ENCODE peak calls at places on chromosomes 1 and 21, in nine cellular contexts. G, L, F, H, T, Y, N, U and Z are unnamed samples.
A peak's percentile ranks its signal among the peaks of the same experiment; 100 is the strongest.

GRCh38 chr1:151314137-151314875 is 12.9 kb downstream of the PI4KB start:
- DNase-seq in F (peak; percentile 85), Y (no peak), L (no peak), N (no peak), G (peak; percentile 85), T (peak; percentile 78), U (no peak), H (no peak), Z (peak; percentile 89)

GRCh38 chr1:182389619-182390047 is 2.0 kb downstream of the GLUL start:
- DNase-seq in F (no peak), L (peak; percentile 37), T (peak; percentile 16), Y (peak; percentile 64), H (no peak), N (no peak), U (no peak), G (no peak), Z (peak; percentile 32)

GRCh38 chr1:51421961-51422360 is 91.6 kb upstream of the TTC39A start:
- DNase-seq in L (peak; percentile 73), Y (no peak), U (peak; percentile 58), N (peak; percentile 85), T (peak; percentile 82), H (peak; percentile 79), F (no peak), G (peak; percentile 58), Z (no peak)

GRCh38 chr21:33401617-33401967 is 1.6 kb upstream of the IFNGR2 start:
- DNase-seq in Y (no peak), U (no peak), G (no peak), F (no peak), T (peak; percentile 21), N (no peak), L (no peak), H (no peak), Z (no peak)

GRCh38 chr1:112713466-112714312 is 1.4 kb downstream of the PPM1J start:
- DNase-seq in U (no peak), L (peak; percentile 28), H (no peak), N (peak; percentile 66), G (no peak), Y (no peak), F (peak; percentile 76), T (no peak), Z (no peak)

GRCh38 chr1:13836136-13836535 is 136.1 kb downstream of the PRDM2 start:
- DNase-seq in H (no peak), Y (no peak), T (no peak), U (no peak), L (no peak), G (no peak), F (no peak), N (no peak), Z (no peak)

GRCh38 chr1:59083946-59084865 is 212.7 kb upstream of the FGGY start:
- DNase-seq in T (no peak), U (no peak), F (no peak), L (peak; percentile 37), Y (no peak), H (peak; percentile 32), N (no peak), G (peak; percentile 51), Z (no peak)

GRCh38 chr21:36061445-36061844 is 1.1 kb upstream of the SETD4 start:
- DNase-seq in F (no peak), U (no peak), H (no peak), G (no peak), Y (no peak), L (no peak), N (no peak), T (no peak), Z (no peak)

GRCh38 chr1:109392788-109393580 is 4.7 kb downstream of the SORT1 start:
- DNase-seq in Y (peak; percentile 81), U (no peak), G (peak; percentile 52), F (peak; percentile 86), H (no peak), L (no peak), N (no peak), T (peak; percentile 87), Z (peak; percentile 66)

GRCh38 chr1:101025283-101025679 is 303 bp downstream of the DPH5 start:
- DNase-seq in L (no peak), T (no peak), N (peak; percentile 69), U (no peak), Y (no peak), F (no peak), G (no peak), H (no peak), Z (no peak)

GRCh38 chr1:10679521-10680220 is 116.8 kb downstream of the CASZ1 start:
- DNase-seq in N (no peak), L (peak; percentile 92), Y (no peak), U (peak; percentile 50), H (peak; percentile 91), T (peak; percentile 76), F (no peak), G (peak; percentile 76), Z (no peak)

GRCh38 chr1:167522246-167522645 is 3.9 kb upstream of the CD247 start:
- DNase-seq in G (peak; percentile 54), T (peak; percentile 37), N (no peak), F (no peak), H (no peak), U (no peak), L (no peak), Y (no peak), Z (no peak)

GRCh38 chr1:54927475-54928240 is 40.7 kb upstream of the DHCR24 start:
- DNase-seq in U (peak; percentile 64), T (peak; percentile 59), H (peak; percentile 82), F (no peak), L (no peak), Y (no peak), G (peak; percentile 29), N (no peak), Z (no peak)

GRCh38 chr1:19400875-19401854 is 84.2 kb downstream of the CAPZB start:
- DNase-seq in F (no peak), G (no peak), U (peak; percentile 35), N (no peak), L (peak; percentile 73), H (no peak), T (no peak), Y (no peak), Z (no peak)

GRCh38 chr1:219086956-219087469 is 86.7 kb upstream of the LYPLAL1 start:
- DNase-seq in H (no peak), F (no peak), N (no peak), G (no peak), L (no peak), Y (no peak), U (no peak), T (no peak), Z (no peak)

GRCh38 chr21:43740497-43741156 is 21.7 kb downstream of the PDXK start:
- DNase-seq in U (no peak), Y (peak; percentile 78), T (peak; percentile 89), H (peak; percentile 42), G (peak; percentile 54), N (no peak), L (peak; percentile 73), F (no peak), Z (peak; percentile 73)

GRCh38 chr1:228011721-228012311 is 5.0 kb downstream of the WNT3A start:
- DNase-seq in G (no peak), L (no peak), H (no peak), F (peak; percentile 60), T (no peak), U (no peak), Y (peak; percentile 55), N (no peak), Z (no peak)

GRCh38 chr1:51535006-51535592 is 16.0 kb upstream of the EPS15 start:
- DNase-seq in H (peak; percentile 80), G (peak; percentile 48), F (no peak), U (no peak), Y (no peak), L (peak; percentile 48), N (peak; percentile 77), T (peak; percentile 66), Z (peak; percentile 32)

GRCh38 chr1:226632169-226632884 is 83.8 kb downstream of the STUM start:
- DNase-seq in H (no peak), F (peak; percentile 68), N (peak; percentile 72), U (no peak), Y (peak; percentile 40), L (no peak), G (no peak), T (no peak), Z (no peak)

GRCh38 chr1:243786546-243786945 is 63.5 kb downstream of the AKT3 start:
- DNase-seq in N (no peak), L (no peak), H (no peak), Y (no peak), G (no peak), F (no peak), U (no peak), T (peak; percentile 3), Z (no peak)

DNA sequence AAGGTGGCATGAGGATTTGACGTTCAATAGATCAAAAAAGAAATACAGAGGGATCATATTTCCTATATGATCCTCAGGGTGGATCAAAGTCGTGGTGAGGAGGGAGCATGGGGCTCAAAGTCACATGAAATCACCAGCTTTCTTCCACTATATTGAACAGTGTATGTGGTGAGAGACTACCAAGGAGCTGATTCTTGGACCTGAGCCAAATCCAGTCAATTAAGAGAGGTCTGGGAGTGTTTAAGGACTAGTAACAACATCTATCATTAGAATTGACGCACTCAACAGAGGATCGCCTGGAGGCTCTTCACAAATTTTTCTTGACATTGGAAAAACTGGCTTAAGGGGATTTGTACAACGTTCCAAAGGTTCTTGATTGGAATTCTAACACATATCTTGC is 267.7 kb upstream of the PROX1 start:
- DNase-seq in H (no peak), L (no peak), G (no peak), U (no peak), N (no peak), F (no peak), T (no peak), Y (no peak), Z (no peak)
- H3K27ac ChIP-seq in H (no peak overlapping the region), L (no peak overlapping the region), G (no peak overlapping the region), U (no peak overlapping the region), N (no peak overlapping the region), F (no peak overlapping the region), T (no peak overlapping the region), Y (no peak overlapping the region), Z (no peak overlapping the region)

GRCh38 chr1:92987462-92987861 is 26.2 kb upstream of the DIPK1A start:
- DNase-seq in H (no peak), N (no peak), G (no peak), L (no peak), Y (no peak), T (no peak), U (no peak), F (no peak), Z (no peak)
- H3K27ac ChIP-seq in H (no peak overlapping the region), N (no peak overlapping the region), G (no peak overlapping the region), L (no peak overlapping the region), Y (no peak overlapping the region), T (no peak overlapping the region), U (no peak overlapping the region), F (no peak overlapping the region), Z (no peak overlapping the region)

GRCh38 chr1:72280131-72280530 is 2.2 kb downstream of the NEGR1 start:
- DNase-seq in F (no peak), G (no peak), H (no peak), L (no peak), T (no peak), U (no peak), N (no peak), Y (no peak), Z (no peak)
- H3K27ac ChIP-seq in F (peak overlapping the region; percentile 4), G (no peak overlapping the region), H (no peak overlapping the region), L (no peak overlapping the region), T (no peak overlapping the region), U (no peak overlapping the region), N (no peak overlapping the region), Y (no peak overlapping the region), Z (peak overlapping the region; percentile 24)

DNA sequence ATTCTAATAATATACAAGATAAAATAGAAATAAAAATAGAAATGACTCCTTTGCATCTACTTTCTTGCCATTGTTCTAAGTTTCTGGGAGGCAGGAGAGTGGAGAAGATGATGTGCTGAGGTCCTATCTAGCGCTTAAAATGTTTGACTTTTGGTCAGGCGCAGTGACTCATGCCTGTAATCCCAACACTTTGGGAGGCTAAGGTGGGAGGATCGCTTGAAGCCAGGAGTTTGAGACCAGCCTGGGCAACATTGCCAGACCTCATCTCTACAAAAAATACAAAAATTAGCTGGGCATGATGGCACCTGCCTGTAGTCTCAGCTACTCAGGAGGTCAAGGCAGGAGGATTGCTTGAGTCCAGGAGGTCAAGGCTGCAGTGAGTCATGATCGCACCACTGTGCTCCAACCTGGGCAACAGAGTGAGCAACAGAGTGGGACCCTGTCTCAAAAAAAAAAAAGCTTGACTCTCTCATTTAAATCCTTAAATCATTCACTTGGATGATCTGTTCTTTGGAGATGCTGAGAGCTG is 24.2 kb upstream of the SLC45A1 start:
- DNase-seq in G (no peak), N (no peak), F (no peak), T (no peak), U (no peak), L (no peak), H (no peak), Y (no peak), Z (no peak)
- H3K27ac ChIP-seq in G (no peak overlapping the region), N (no peak overlapping the region), F (no peak overlapping the region), T (no peak overlapping the region), U (no peak overlapping the region), L (no peak overlapping the region), H (no peak overlapping the region), Y (peak overlapping the region; percentile 58), Z (no peak overlapping the region)